ENCODE peak calls at places on chromosomes 1 and 21, in five cellular contexts. H is thoracic aorta; L is tibial nerve; G is CD8-positive, alpha-beta memory T cell; W is body of pancreas. U is an unnamed sample.

GRCh38 chr1:246786606-246787238 is 62.5 kb downstream of the SCCPDH start:
- DNase-seq in H (no peak), L (no peak), G (no peak), W (peak; percentile 18), U (no peak)

GRCh38 chr1:223052931-223053330 is 90.1 kb downstream of the TLR5 start:
- DNase-seq in H (no peak), L (no peak), G (no peak), W (no peak), U (no peak)

GRCh38 chr21:46109251-46110221 is 11.6 kb downstream of the COL6A2 start:
- DNase-seq in H (peak; percentile 0), L (no peak), G (no peak), W (no peak), U (no peak)

GRCh38 chr1:85137660-85138059 is 63.2 kb downstream of the SYDE2 start:
- DNase-seq in H (no peak), L (no peak), G (no peak), W (peak; percentile 95), U (no peak)

GRCh38 chr1:3681231-3681897 is 29.0 kb downstream of the TP73 start:
- DNase-seq in H (no peak), L (no peak), G (no peak), W (no peak), U (no peak)

GRCh38 chr1:19861034-19861433 is 21.2 kb upstream of the OTUD3 start:
- DNase-seq in H (no peak), L (no peak), G (no peak), W (peak; percentile 6), U (no peak)

GRCh38 chr21:43294194-43294902 is 125.5 kb downstream of the CRYAA start:
- DNase-seq in H (no peak), L (no peak), G (no peak), W (no peak), U (no peak)

GRCh38 chr1:192527950-192528349 is 47.6 kb upstream of the RGS1 start:
- DNase-seq in H (no peak), L (no peak), G (no peak), W (no peak), U (no peak)

GRCh38 chr1:24275104-24275410 is 44.1 kb upstream of the GRHL3 start:
- DNase-seq in H (no peak), L (no peak), G (no peak), W (no peak), U (no peak)

GRCh38 chr1:3463013-3463385 is 8.5 kb downstream of the ARHGEF16 start:
- DNase-seq in H (no peak), L (no peak), G (no peak), W (no peak), U (peak; percentile 4)

GRCh38 chr1:13784971-13785370 is 85.0 kb downstream of the PRDM2 start:
- DNase-seq in H (no peak), L (no peak), G (no peak), W (no peak), U (no peak)

GRCh38 chr1:170354679-170355078 is 177.3 kb upstream of the GORAB start:
- DNase-seq in H (no peak), L (no peak), G (no peak), W (no peak), U (no peak)

GRCh38 chr1:30372792-30373433 is 350.5 kb downstream of the MATN1 start:
- DNase-seq in H (no peak), L (no peak), G (no peak), W (no peak), U (no peak)

GRCh38 chr1:231139125-231139649 is 22.7 kb upstream of the TRIM67 start:
- DNase-seq in H (no peak), L (no peak), G (no peak), W (peak; percentile 27), U (no peak)

GRCh38 chr1:155184351-155184811 is 10.7 kb downstream of the TRIM46 start:
- DNase-seq in H (no peak), L (no peak), G (no peak), W (no peak), U (no peak)

GRCh38 chr1:155009221-155009711 is 6.7 kb downstream of the ZBTB7B start:
- DNase-seq in H (no peak), L (no peak), G (no peak), W (no peak), U (no peak)

GRCh38 chr1:927741-928140 is 4.0 kb downstream of the SAMD11 start:
- DNase-seq in H (no peak), L (no peak), G (no peak), W (no peak), U (no peak)

DNA sequence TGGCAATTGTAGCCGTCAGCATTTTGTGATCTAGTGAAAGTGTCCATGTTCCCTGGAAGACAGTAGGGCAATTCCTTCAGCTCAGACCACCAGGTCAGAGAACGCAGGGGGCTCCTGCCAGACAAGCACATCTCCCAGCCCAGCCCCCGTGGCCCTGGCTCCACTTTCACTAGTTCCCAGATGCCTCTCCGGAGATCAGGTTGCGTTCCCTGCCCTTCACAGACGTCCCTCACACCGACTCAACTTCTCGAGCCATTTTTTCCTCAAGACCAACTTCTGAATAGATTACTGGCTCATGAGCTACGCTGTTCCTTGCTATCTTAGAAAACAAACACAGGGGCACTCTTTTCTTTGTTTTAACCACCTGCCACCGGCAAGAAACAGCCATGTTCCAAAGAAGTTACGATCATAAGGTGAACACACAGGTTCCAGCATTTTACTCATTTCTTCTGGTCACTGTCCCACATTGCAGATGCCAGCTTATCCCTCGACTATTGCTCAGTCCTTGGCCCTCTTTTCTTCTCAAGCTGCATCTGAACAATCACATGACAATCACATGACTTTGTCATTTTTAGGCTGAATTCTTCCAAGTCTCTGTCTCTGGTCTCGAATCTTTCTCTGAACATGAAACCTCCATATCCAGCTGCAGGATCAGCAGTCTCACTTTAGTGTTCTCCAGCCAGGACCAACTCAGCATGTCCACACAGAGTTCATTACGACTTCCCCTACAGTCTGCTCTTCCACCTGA is 53.7 kb downstream of the UTP25 start:
- DNase-seq in H (no peak), L (no peak), G (no peak), W (no peak), U (no peak)
- H3K27ac ChIP-seq in H (no peak overlapping the region), L (no peak overlapping the region), G (no peak overlapping the region), W (no peak overlapping the region), U (no peak overlapping the region)

GRCh38 chr1:99181892-99182291 is 82.4 kb upstream of the PLPPR4 start:
- DNase-seq in H (no peak), L (no peak), G (no peak), W (no peak), U (no peak)
- H3K27ac ChIP-seq in H (no peak overlapping the region), L (no peak overlapping the region), G (no peak overlapping the region), W (no peak overlapping the region), U (no peak overlapping the region)

GRCh38 chr1:159058751-159059150 is 17.8 kb downstream of the AIM2 start:
- DNase-seq in H (no peak), L (no peak), G (no peak), W (no peak), U (no peak)

GRCh38 chr1:159051436-159051835 is 25.1 kb downstream of the AIM2 start:
- DNase-seq in H (no peak), L (no peak), G (no peak), W (no peak), U (no peak)

GRCh38 chr1:159054427-159054826 is 22.1 kb downstream of the AIM2 start:
- DNase-seq in H (no peak), L (no peak), G (no peak), W (no peak), U (no peak)

GRCh38 chr1:159055181-159055621 is 21.4 kb downstream of the AIM2 start:
- DNase-seq in H (no peak), L (no peak), G (no peak), W (no peak), U (no peak)

GRCh38 chr1:159056069-159056698 is 20.4 kb downstream of the AIM2 start:
- DNase-seq in H (no peak), L (no peak), G (no peak), W (no peak), U (no peak)
- H3K27ac ChIP-seq in H (no peak overlapping the region), L (no peak overlapping the region), G (no peak overlapping the region), W (no peak overlapping the region), U (no peak overlapping the region)

DNA sequence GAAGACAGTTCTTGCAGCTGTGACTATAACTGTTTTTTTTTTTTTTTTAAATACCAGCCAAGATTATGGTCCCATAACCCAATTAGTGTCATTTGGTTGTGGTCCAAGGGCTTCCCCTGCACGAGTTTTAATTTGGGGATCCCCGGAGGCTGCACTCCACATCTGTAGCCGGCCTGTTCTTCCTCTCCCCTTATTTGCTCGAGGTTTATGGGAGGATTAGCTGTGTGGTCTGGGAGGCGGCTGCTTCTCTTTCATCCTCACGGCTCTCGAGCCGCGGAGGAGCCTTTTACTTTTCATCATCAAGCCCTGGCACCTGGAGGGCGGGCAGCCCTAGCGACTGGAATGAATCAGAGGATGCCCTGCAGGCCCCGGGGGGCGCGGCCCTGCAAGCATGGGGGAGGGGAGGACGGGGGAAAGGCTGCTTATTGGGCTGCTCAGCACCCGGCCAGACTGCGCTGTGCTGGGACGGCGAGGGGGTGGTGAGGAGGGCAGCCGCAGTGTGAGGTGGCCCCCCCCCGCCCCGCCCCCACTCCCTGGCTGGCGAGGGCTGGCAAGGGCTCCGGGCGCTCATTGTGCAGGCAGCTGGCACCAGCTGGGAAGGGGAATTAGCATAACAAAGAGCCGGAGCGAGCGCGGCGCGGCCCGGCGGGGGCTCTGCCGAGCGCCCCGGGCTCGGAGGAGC is 18.5 kb downstream of the SERTAD4 start:
- DNase-seq in H (no peak), L (no peak), G (no peak), W (peak; percentile 23), U (no peak)
- H3K27ac ChIP-seq in H (no peak overlapping the region), L (peak overlapping the region; percentile 25), G (no peak overlapping the region), W (no peak overlapping the region), U (no peak overlapping the region)

U was measured in CD4-positive, alpha-beta T cell.